ENCODE peak calls at places on chromosome 12, in five cellular contexts. U is HTR-8/SVneo, F is AG04449, S is substantia nigra, N is NCI-H446. D is an unnamed sample.

GRCh38 chr12:56299308-56299852 is 750 bp downstream of the CS start:
- DNase-seq in N (no peak), S (no peak), U (no peak), F (no peak), D (no peak)

GRCh38 chr12:48810817-48811453 is 7.4 kb upstream of the CACNB3 start:
- DNase-seq in U (peak; percentile 60), F (peak; percentile 78), N (no peak), S (no peak), D (peak; percentile 89)

GRCh38 chr12:48882325-48882687 is 16.6 kb upstream of the RND1 start:
- DNase-seq in U (no peak), F (no peak), S (no peak), N (no peak), D (no peak)

GRCh38 chr12:96219700-96220206 is 25.6 kb downstream of the ELK3 start:
- DNase-seq in U (peak; percentile 94), S (no peak), F (peak; percentile 92), N (peak; percentile 37), D (peak; percentile 96)

GRCh38 chr12:3717283-3717974 is 35.5 kb downstream of the CRACR2A start:
- DNase-seq in S (no peak), U (no peak), F (no peak), N (no peak), D (no peak)

GRCh38 chr12:40016960-40017359 is 88.9 kb downstream of the SLC2A13 start:
- DNase-seq in U (no peak), S (no peak), N (no peak), F (no peak), D (no peak)

GRCh38 chr12:53047221-53048032 is 2.4 kb upstream of the TNS2 start:
- DNase-seq in S (peak; percentile 66), F (no peak), N (peak; percentile 76), U (peak; percentile 70), D (no peak)

GRCh38 chr12:82912406-82912805 is 225.7 kb downstream of the TMTC2 start:
- DNase-seq in N (no peak), U (no peak), F (no peak), S (no peak), D (no peak)

GRCh38 chr12:85260904-85261303 is 19.1 kb upstream of the ALX1 start:
- DNase-seq in U (no peak), N (peak; percentile 18), S (no peak), F (no peak), D (no peak)

GRCh38 chr12:121767525-121768016 is 25.9 kb downstream of the RHOF start:
- DNase-seq in S (no peak), N (peak; percentile 96), F (no peak), U (no peak), D (no peak)

GRCh38 chr12:238736-239398 is 23.8 kb downstream of the SLC6A13 start:
- DNase-seq in N (no peak), F (no peak), U (no peak), S (no peak), D (no peak)

GRCh38 chr12:51082561-51083139 is 746 bp downstream of the CSRNP2 start:
- DNase-seq in N (peak; percentile 33), S (no peak), U (peak; percentile 54), F (no peak), D (no peak)

GRCh38 chr12:14167005-14167628 is 185.7 kb upstream of the GRIN2B start:
- DNase-seq in U (peak; percentile 43), N (peak; percentile 68), F (no peak), S (no peak), D (peak; percentile 18)

GRCh38 chr12:49540229-49541139 is 1.7 kb downstream of the KCNH3 start:
- DNase-seq in F (no peak), S (no peak), U (no peak), N (no peak), D (no peak)

GRCh38 chr12:2891240-2892053 is 756 bp downstream of the TULP3 start:
- DNase-seq in F (no peak), S (peak; percentile 60), N (peak; percentile 54), U (peak; percentile 68), D (no peak)

GRCh38 chr12:53098354-53098981 is 1.0 kb downstream of the IGFBP6 start:
- DNase-seq in U (peak; percentile 73), F (peak; percentile 29), S (no peak), N (no peak), D (peak; percentile 60)

GRCh38 chr12:121198949-121199348 is 11.0 kb upstream of the P2RX4 start:
- DNase-seq in N (no peak), U (no peak), S (no peak), F (no peak), D (no peak)

GRCh38 chr12:121578230-121579189 is 2.3 kb downstream of the KDM2B start:
- DNase-seq in N (no peak), F (no peak), U (no peak), S (no peak), D (no peak)

GRCh38 chr12:79194595-79194994 is 330.0 kb downstream of the SYT1 start:
- DNase-seq in F (no peak), U (no peak), S (no peak), N (no peak), D (no peak)

GRCh38 chr12:115185529-115185928 is 501.6 kb upstream of the TBX3 start:
- DNase-seq in N (no peak), F (no peak), S (no peak), U (no peak), D (no peak)

GRCh38 chr12:58732894-58733293 is 187.4 kb downstream of the LRIG3 start:
- DNase-seq in N (no peak), U (no peak), F (no peak), S (no peak), D (no peak)

GRCh38 chr12:132779781-132780353 is 18.2 kb upstream of the ANKLE2 start:
- DNase-seq in N (no peak), F (no peak), S (no peak), U (no peak), D (no peak)

GRCh38 chr12:28620281-28620680 is 430.0 kb downstream of the CCDC91 start:
- DNase-seq in F (no peak), N (no peak), U (no peak), S (no peak), D (no peak)

GRCh38 chr12:106074706-106075392 is 63.9 kb downstream of the NUAK1 start:
- DNase-seq in N (no peak), U (peak; percentile 62), F (no peak), S (no peak), D (no peak)

GRCh38 chr12:2409656-2410265 is 357.0 kb downstream of the CACNA1C start:
- DNase-seq in U (no peak), S (no peak), F (no peak), N (no peak), D (no peak)

GRCh38 chr12:31778687-31779086 is 49.9 kb upstream of the AMN1 start:
- DNase-seq in U (no peak), F (no peak), S (no peak), N (no peak), D (no peak)

GRCh38 chr12:48999371-49000131 is at the start of gene DDN:
- DNase-seq in N (peak; percentile 73), S (no peak), F (no peak), U (peak; percentile 66), D (no peak)

GRCh38 chr12:94831081-94831747 is 172.3 kb downstream of the NDUFA12 start:
- DNase-seq in F (no peak), U (no peak), S (no peak), N (no peak), D (no peak)

D was measured in non-pigmented ciliary epithelial cell.